ENCODE peak calls at places on chromosome 10, in nine cellular contexts. One of them, this sample, is unnamed.

GRCh38 chr10:131979821-131980270 is 1.9 kb downstream of the BNIP3 start:
- DNase-seq in DND-41: no peak
- DNase-seq in lower lobe of right lung: no peak
- DNase-seq in neural progenitor cell: peak; percentile 56
- DNase-seq in cardiac muscle cell: peak; percentile 37
- DNase-seq in heart right ventricle: peak; percentile 66
- DNase-seq in HFF-Myc: no peak
- DNase-seq in tibial artery: no peak
- DNase-seq in CD4-positive, alpha-beta memory T cell: no peak
- DNase-seq in this sample: peak; percentile 25

GRCh38 chr10:42985436-42986316 is 91.2 kb upstream of the RET start:
- DNase-seq in lower lobe of right lung: peak; percentile 40
- DNase-seq in heart right ventricle: no peak
- DNase-seq in tibial artery: no peak
- DNase-seq in DND-41: no peak
- DNase-seq in CD4-positive, alpha-beta memory T cell: no peak
- DNase-seq in HFF-Myc: no peak
- DNase-seq in cardiac muscle cell: no peak
- DNase-seq in neural progenitor cell: no peak
- DNase-seq in this sample: no peak

GRCh38 chr10:32943395-32943794 is 14.6 kb downstream of the ITGB1 start:
- DNase-seq in neural progenitor cell: no peak
- DNase-seq in cardiac muscle cell: no peak
- DNase-seq in lower lobe of right lung: no peak
- DNase-seq in HFF-Myc: no peak
- DNase-seq in CD4-positive, alpha-beta memory T cell: no peak
- DNase-seq in DND-41: no peak
- DNase-seq in tibial artery: no peak
- DNase-seq in heart right ventricle: no peak
- DNase-seq in this sample: no peak

GRCh38 chr10:133442967-133443924 is 10.5 kb upstream of the SCART1 start:
- DNase-seq in neural progenitor cell: no peak
- DNase-seq in cardiac muscle cell: no peak
- DNase-seq in DND-41: no peak
- DNase-seq in CD4-positive, alpha-beta memory T cell: no peak
- DNase-seq in lower lobe of right lung: no peak
- DNase-seq in tibial artery: no peak
- DNase-seq in HFF-Myc: no peak
- DNase-seq in heart right ventricle: no peak
- DNase-seq in this sample: no peak

GRCh38 chr10:101087965-101088364 is 26.2 kb downstream of the KAZALD1 start:
- DNase-seq in neural progenitor cell: no peak
- DNase-seq in lower lobe of right lung: no peak
- DNase-seq in HFF-Myc: no peak
- DNase-seq in DND-41: no peak
- DNase-seq in tibial artery: no peak
- DNase-seq in heart right ventricle: no peak
- DNase-seq in cardiac muscle cell: no peak
- DNase-seq in CD4-positive, alpha-beta memory T cell: no peak
- DNase-seq in this sample: no peak

GRCh38 chr10:125001313-125002043 is 59.6 kb downstream of the ZRANB1 start:
- DNase-seq in CD4-positive, alpha-beta memory T cell: no peak
- DNase-seq in neural progenitor cell: no peak
- DNase-seq in heart right ventricle: no peak
- DNase-seq in tibial artery: peak; percentile 23
- DNase-seq in lower lobe of right lung: peak; percentile 40
- DNase-seq in HFF-Myc: no peak
- DNase-seq in DND-41: no peak
- DNase-seq in cardiac muscle cell: no peak
- DNase-seq in this sample: no peak

GRCh38 chr10:44911081-44911540 is at the start of gene TMEM72:
- DNase-seq in heart right ventricle: no peak
- DNase-seq in CD4-positive, alpha-beta memory T cell: no peak
- DNase-seq in HFF-Myc: no peak
- DNase-seq in cardiac muscle cell: no peak
- DNase-seq in DND-41: no peak
- DNase-seq in tibial artery: no peak
- DNase-seq in lower lobe of right lung: peak; percentile 79
- DNase-seq in neural progenitor cell: peak; percentile 73
- DNase-seq in this sample: no peak

GRCh38 chr10:71316786-71317160 is 2.3 kb upstream of the SLC29A3 start:
- DNase-seq in HFF-Myc: no peak
- DNase-seq in cardiac muscle cell: no peak
- DNase-seq in CD4-positive, alpha-beta memory T cell: no peak
- DNase-seq in lower lobe of right lung: no peak
- DNase-seq in neural progenitor cell: peak; percentile 22
- DNase-seq in heart right ventricle: no peak
- DNase-seq in tibial artery: no peak
- DNase-seq in DND-41: no peak
- DNase-seq in this sample: no peak

GRCh38 chr10:106520698-106521097 is 643.8 kb downstream of the SORCS1 start:
- DNase-seq in CD4-positive, alpha-beta memory T cell: no peak
- DNase-seq in neural progenitor cell: no peak
- DNase-seq in lower lobe of right lung: no peak
- DNase-seq in DND-41: no peak
- DNase-seq in tibial artery: no peak
- DNase-seq in cardiac muscle cell: no peak
- DNase-seq in HFF-Myc: no peak
- DNase-seq in heart right ventricle: no peak
- DNase-seq in this sample: no peak

GRCh38 chr10:16867556-16867955 is 50.3 kb upstream of the RSU1 start:
- DNase-seq in lower lobe of right lung: no peak
- DNase-seq in neural progenitor cell: peak; percentile 57
- DNase-seq in HFF-Myc: no peak
- DNase-seq in cardiac muscle cell: peak; percentile 41
- DNase-seq in DND-41: no peak
- DNase-seq in tibial artery: no peak
- DNase-seq in heart right ventricle: no peak
- DNase-seq in CD4-positive, alpha-beta memory T cell: no peak
- DNase-seq in this sample: peak; percentile 88

GRCh38 chr10:122323941-122324675 is 50.4 kb upstream of the PLEKHA1 start:
- DNase-seq in heart right ventricle: no peak
- DNase-seq in tibial artery: no peak
- DNase-seq in HFF-Myc: no peak
- DNase-seq in CD4-positive, alpha-beta memory T cell: no peak
- DNase-seq in DND-41: no peak
- DNase-seq in cardiac muscle cell: peak; percentile 33
- DNase-seq in neural progenitor cell: no peak
- DNase-seq in lower lobe of right lung: no peak
- DNase-seq in this sample: peak; percentile 24

GRCh38 chr10:58028597-58029366 is 238.9 kb downstream of the IPMK start:
- DNase-seq in CD4-positive, alpha-beta memory T cell: no peak
- DNase-seq in heart right ventricle: no peak
- DNase-seq in cardiac muscle cell: peak; percentile 75
- DNase-seq in neural progenitor cell: no peak
- DNase-seq in tibial artery: no peak
- DNase-seq in HFF-Myc: peak; percentile 89
- DNase-seq in DND-41: no peak
- DNase-seq in lower lobe of right lung: no peak
- DNase-seq in this sample: peak; percentile 88
- H3K4me3 ChIP-seq in CD4-positive, alpha-beta memory T cell: no peak overlapping the region
- H3K4me3 ChIP-seq in heart right ventricle: no peak overlapping the region
- H3K4me3 ChIP-seq in cardiac muscle cell: no peak overlapping the region
- H3K4me3 ChIP-seq in neural progenitor cell: no peak overlapping the region
- H3K4me3 ChIP-seq in tibial artery: no peak overlapping the region
- H3K4me3 ChIP-seq in HFF-Myc: no peak overlapping the region
- H3K4me3 ChIP-seq in DND-41: no peak overlapping the region
- H3K4me3 ChIP-seq in lower lobe of right lung: no peak overlapping the region
- H3K4me3 ChIP-seq in this sample: no peak overlapping the region

GRCh38 chr10:88974446-88975376 is 15.9 kb upstream of the FAS start:
- DNase-seq in heart right ventricle: no peak
- DNase-seq in lower lobe of right lung: no peak
- DNase-seq in CD4-positive, alpha-beta memory T cell: peak; percentile 45
- DNase-seq in cardiac muscle cell: peak; percentile 45
- DNase-seq in neural progenitor cell: no peak
- DNase-seq in tibial artery: no peak
- DNase-seq in HFF-Myc: no peak
- DNase-seq in DND-41: peak; percentile 16
- DNase-seq in this sample: peak; percentile 62

GRCh38 chr10:88975377-88975720 is 15.2 kb upstream of the FAS start:
- DNase-seq in lower lobe of right lung: no peak
- DNase-seq in DND-41: peak; percentile 11
- DNase-seq in heart right ventricle: no peak
- DNase-seq in HFF-Myc: no peak
- DNase-seq in CD4-positive, alpha-beta memory T cell: no peak
- DNase-seq in tibial artery: no peak
- DNase-seq in neural progenitor cell: no peak
- DNase-seq in cardiac muscle cell: no peak
- DNase-seq in this sample: no peak

GRCh38 chr10:88971668-88972067 is 18.9 kb upstream of the FAS start:
- DNase-seq in heart right ventricle: no peak
- DNase-seq in CD4-positive, alpha-beta memory T cell: no peak
- DNase-seq in tibial artery: no peak
- DNase-seq in DND-41: no peak
- DNase-seq in lower lobe of right lung: no peak
- DNase-seq in HFF-Myc: no peak
- DNase-seq in cardiac muscle cell: peak; percentile 61
- DNase-seq in neural progenitor cell: no peak
- DNase-seq in this sample: no peak

GRCh38 chr10:88978463-88978862 is 12.1 kb upstream of the FAS start:
- DNase-seq in HFF-Myc: no peak
- DNase-seq in neural progenitor cell: no peak
- DNase-seq in cardiac muscle cell: no peak
- DNase-seq in lower lobe of right lung: no peak
- DNase-seq in tibial artery: no peak
- DNase-seq in heart right ventricle: no peak
- DNase-seq in CD4-positive, alpha-beta memory T cell: no peak
- DNase-seq in DND-41: no peak
- DNase-seq in this sample: no peak

DNA sequence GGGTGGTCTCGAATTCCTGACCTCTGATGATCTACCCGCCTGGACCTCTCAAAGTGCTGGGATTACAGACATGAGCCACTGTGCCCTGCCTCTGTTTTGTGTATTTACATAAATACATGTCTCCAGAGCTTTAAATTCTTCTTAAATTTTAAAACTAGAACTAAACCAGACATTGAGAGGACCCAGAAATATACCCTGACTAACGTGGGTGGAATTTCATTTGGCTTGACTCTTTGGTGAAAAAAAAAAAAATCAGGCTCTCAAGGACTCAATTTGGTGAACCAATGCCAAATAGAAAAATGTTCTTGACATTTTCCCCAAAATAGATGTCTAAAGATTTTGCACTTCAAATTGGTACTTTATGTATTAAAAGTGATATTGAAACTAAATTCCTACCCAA is 16.6 kb upstream of the FAS start:
- DNase-seq in HFF-Myc: no peak
- DNase-seq in DND-41: no peak
- DNase-seq in heart right ventricle: no peak
- DNase-seq in lower lobe of right lung: no peak
- DNase-seq in CD4-positive, alpha-beta memory T cell: no peak
- DNase-seq in cardiac muscle cell: no peak
- DNase-seq in tibial artery: no peak
- DNase-seq in neural progenitor cell: no peak
- DNase-seq in this sample: peak; percentile 34
- H3K4me3 ChIP-seq in HFF-Myc: no peak overlapping the region
- H3K4me3 ChIP-seq in DND-41: no peak overlapping the region
- H3K4me3 ChIP-seq in heart right ventricle: no peak overlapping the region
- H3K4me3 ChIP-seq in lower lobe of right lung: no peak overlapping the region
- H3K4me3 ChIP-seq in CD4-positive, alpha-beta memory T cell: no peak overlapping the region
- H3K4me3 ChIP-seq in cardiac muscle cell: no peak overlapping the region
- H3K4me3 ChIP-seq in tibial artery: peak overlapping the region; percentile 38
- H3K4me3 ChIP-seq in neural progenitor cell: no peak overlapping the region
- H3K4me3 ChIP-seq in this sample: no peak overlapping the region

GRCh38 chr10:75407716-75408511 is 6.3 kb upstream of the ZNF503 start:
- DNase-seq in cardiac muscle cell: peak; percentile 56
- DNase-seq in tibial artery: peak; percentile 63
- DNase-seq in heart right ventricle: peak; percentile 60
- DNase-seq in HFF-Myc: no peak
- DNase-seq in lower lobe of right lung: peak; percentile 69
- DNase-seq in DND-41: no peak
- DNase-seq in CD4-positive, alpha-beta memory T cell: no peak
- DNase-seq in neural progenitor cell: peak; percentile 78
- DNase-seq in this sample: peak; percentile 49
- H3K4me3 ChIP-seq in cardiac muscle cell: peak overlapping the region; percentile 71
- H3K4me3 ChIP-seq in tibial artery: peak overlapping the region; percentile 77
- H3K4me3 ChIP-seq in heart right ventricle: peak overlapping the region; percentile 84
- H3K4me3 ChIP-seq in HFF-Myc: peak overlapping the region; percentile 61
- H3K4me3 ChIP-seq in lower lobe of right lung: peak overlapping the region; percentile 93
- H3K4me3 ChIP-seq in DND-41: no peak overlapping the region
- H3K4me3 ChIP-seq in CD4-positive, alpha-beta memory T cell: no peak overlapping the region
- H3K4me3 ChIP-seq in neural progenitor cell: peak overlapping the region; percentile 87
- H3K4me3 ChIP-seq in this sample: peak overlapping the region; percentile 64

GRCh38 chr10:103456074-103456660 is 2.5 kb downstream of the CALHM1 start:
- DNase-seq in HFF-Myc: no peak
- DNase-seq in lower lobe of right lung: no peak
- DNase-seq in cardiac muscle cell: no peak
- DNase-seq in neural progenitor cell: no peak
- DNase-seq in tibial artery: no peak
- DNase-seq in heart right ventricle: no peak
- DNase-seq in CD4-positive, alpha-beta memory T cell: no peak
- DNase-seq in DND-41: no peak
- DNase-seq in this sample: no peak

GRCh38 chr10:103458720-103459119 is at the start of gene CALHM1:
- DNase-seq in tibial artery: no peak
- DNase-seq in cardiac muscle cell: no peak
- DNase-seq in CD4-positive, alpha-beta memory T cell: no peak
- DNase-seq in neural progenitor cell: peak; percentile 68
- DNase-seq in HFF-Myc: no peak
- DNase-seq in heart right ventricle: no peak
- DNase-seq in lower lobe of right lung: no peak
- DNase-seq in DND-41: no peak
- DNase-seq in this sample: no peak

GRCh38 chr10:103455235-103455634 is 3.1 kb upstream of the CALHM2 start:
- DNase-seq in CD4-positive, alpha-beta memory T cell: no peak
- DNase-seq in cardiac muscle cell: no peak
- DNase-seq in DND-41: no peak
- DNase-seq in neural progenitor cell: no peak
- DNase-seq in heart right ventricle: no peak
- DNase-seq in lower lobe of right lung: no peak
- DNase-seq in tibial artery: no peak
- DNase-seq in HFF-Myc: no peak
- DNase-seq in this sample: no peak

GRCh38 chr10:103457176-103457712 is 1.5 kb downstream of the CALHM1 start:
- DNase-seq in DND-41: no peak
- DNase-seq in heart right ventricle: no peak
- DNase-seq in tibial artery: no peak
- DNase-seq in CD4-positive, alpha-beta memory T cell: no peak
- DNase-seq in neural progenitor cell: no peak
- DNase-seq in cardiac muscle cell: no peak
- DNase-seq in HFF-Myc: no peak
- DNase-seq in lower lobe of right lung: no peak
- DNase-seq in this sample: no peak

DNA sequence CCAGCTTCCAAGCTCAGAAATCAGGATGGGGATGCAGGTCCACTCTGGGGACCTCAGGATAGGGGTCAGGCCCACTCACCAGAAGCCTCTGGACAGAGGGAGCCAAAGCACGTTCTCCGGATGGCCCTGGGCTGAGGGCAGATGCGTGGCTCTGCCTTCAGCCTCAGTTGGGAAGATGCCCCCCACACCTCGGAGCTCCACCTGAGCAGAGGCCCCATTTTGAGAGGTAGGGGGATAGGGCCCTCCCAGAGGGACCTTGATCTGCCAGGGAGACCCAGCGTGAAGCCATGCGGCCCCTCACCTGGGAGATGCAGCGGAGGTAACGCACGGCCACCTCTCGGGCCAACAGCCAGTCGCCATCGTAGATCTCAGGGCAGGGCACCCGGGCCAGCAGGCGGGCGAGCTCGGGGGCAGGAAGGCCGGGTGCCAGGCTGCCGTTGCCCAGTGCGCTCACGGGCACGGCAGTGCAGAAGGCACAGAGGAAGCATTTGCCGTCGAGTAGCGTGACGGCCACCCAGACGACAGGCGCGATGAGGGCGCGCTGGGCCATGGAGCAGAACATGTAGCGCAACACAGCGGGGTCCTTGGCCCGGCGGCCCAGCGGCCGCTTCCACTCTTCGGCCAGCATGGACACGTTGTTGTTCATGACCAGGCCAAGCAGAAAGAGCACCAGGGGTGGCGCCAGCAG is 660 bp downstream of the CALHM1 start:
- DNase-seq in tibial artery: no peak
- DNase-seq in neural progenitor cell: no peak
- DNase-seq in heart right ventricle: no peak
- DNase-seq in cardiac muscle cell: no peak
- DNase-seq in HFF-Myc: no peak
- DNase-seq in CD4-positive, alpha-beta memory T cell: no peak
- DNase-seq in lower lobe of right lung: no peak
- DNase-seq in DND-41: no peak
- DNase-seq in this sample: no peak
- H3K4me3 ChIP-seq in tibial artery: no peak overlapping the region
- H3K4me3 ChIP-seq in neural progenitor cell: no peak overlapping the region
- H3K4me3 ChIP-seq in heart right ventricle: no peak overlapping the region
- H3K4me3 ChIP-seq in cardiac muscle cell: no peak overlapping the region
- H3K4me3 ChIP-seq in HFF-Myc: no peak overlapping the region
- H3K4me3 ChIP-seq in CD4-positive, alpha-beta memory T cell: no peak overlapping the region
- H3K4me3 ChIP-seq in lower lobe of right lung: no peak overlapping the region
- H3K4me3 ChIP-seq in DND-41: no peak overlapping the region
- H3K4me3 ChIP-seq in this sample: no peak overlapping the region

This sample was measured in astrocyte of the spinal cord.